ENCODE peak calls at places on chromosomes 12 and 14, in nine cellular contexts. D is GM12891, H is GM12892, E is SK-N-SH, W is endothelial cell of umbilical vein, T is K562, M is transverse colon, F is suprapubic skin, B is SK-N-MC. S is an unnamed sample.

GRCh38 chr12:93650626-93651025 is 26.5 kb upstream of the CRADD start:
- DNase-seq in B (no peak), F (no peak), W (no peak), T (no peak), E (no peak), M (no peak), H (no peak), D (no peak), S (no peak)

GRCh38 chr12:62484234-62484633 is 17.6 kb downstream of the MON2 start:
- DNase-seq in F (no peak), B (no peak), E (no peak), T (no peak), H (no peak), D (no peak), M (no peak), W (no peak), S (no peak)

GRCh38 chr14:59986556-59987059 is 66.7 kb downstream of the LRRC9 start:
- DNase-seq in E (no peak), B (no peak), W (no peak), D (no peak), T (no peak), H (no peak), M (no peak), F (no peak), S (no peak)

GRCh38 chr12:130792926-130793849 is 45.9 kb downstream of the STX2 start:
- DNase-seq in M (no peak), W (no peak), H (no peak), B (no peak), T (no peak), E (no peak), F (no peak), D (no peak), S (no peak)

GRCh38 chr12:79934309-79935020 is 432 bp downstream of the PPP1R12A start:
- DNase-seq in T (peak; percentile 55), W (no peak), M (no peak), B (no peak), F (peak; percentile 83), E (peak; percentile 67), H (no peak), D (no peak), S (peak; percentile 35)

GRCh38 chr12:124740691-124741137 is 123.0 kb downstream of the SCARB1 start:
- DNase-seq in B (no peak), H (no peak), M (peak; percentile 50), T (peak; percentile 26), F (no peak), W (peak; percentile 87), D (no peak), E (no peak), S (no peak)

GRCh38 chr12:73950506-73950905 is 587.1 kb upstream of the ATXN7L3B start:
- DNase-seq in M (no peak), F (no peak), E (no peak), B (no peak), W (no peak), H (no peak), D (no peak), T (no peak), S (no peak)

GRCh38 chr12:79690606-79691298 is at the start of gene PAWR:
- DNase-seq in H (peak; percentile 66), W (peak; percentile 80), F (peak; percentile 70), B (no peak), T (no peak), M (peak; percentile 86), D (peak; percentile 71), E (peak; percentile 67), S (peak; percentile 80)

GRCh38 chr14:97458302-97459137 is 661.3 kb downstream of the VRK1 start:
- DNase-seq in T (no peak), D (no peak), H (no peak), E (peak; percentile 12), F (peak; percentile 54), W (no peak), B (no peak), M (peak; percentile 28), S (no peak)

GRCh38 chr12:53756300-53757094 is 4.7 kb upstream of the CISTR start:
- DNase-seq in B (no peak), D (no peak), E (no peak), H (no peak), M (no peak), W (no peak), F (no peak), T (no peak), S (no peak)

GRCh38 chr14:22814945-22815713 is at the start of gene SLC7A7:
- DNase-seq in D (no peak), W (no peak), T (no peak), F (no peak), B (no peak), M (peak; percentile 32), H (no peak), E (no peak), S (no peak)

GRCh38 chr14:103104654-103105511 is 10.4 kb downstream of the EXOC3L4 start:
- DNase-seq in D (peak; percentile 88), E (peak; percentile 91), M (peak; percentile 78), T (peak; percentile 71), W (no peak), F (no peak), B (no peak), H (peak; percentile 92), S (peak; percentile 54)

GRCh38 chr12:27463826-27464554 is 17.5 kb downstream of the SMCO2 start:
- DNase-seq in T (no peak), H (no peak), W (no peak), D (no peak), M (no peak), E (no peak), F (no peak), B (no peak), S (no peak)

GRCh38 chr12:55723516-55724225 is 3.5 kb downstream of the RDH5 start:
- DNase-seq in F (peak; percentile 63), E (no peak), D (no peak), H (no peak), M (peak; percentile 23), T (no peak), W (no peak), B (no peak), S (no peak)

GRCh38 chr12:55721601-55722213 is 1.5 kb downstream of the RDH5 start:
- DNase-seq in W (no peak), E (no peak), D (no peak), H (no peak), F (no peak), B (no peak), T (no peak), M (no peak), S (no peak)

GRCh38 chr12:55724226-55724939 is 4.2 kb downstream of the RDH5 start:
- DNase-seq in B (no peak), H (no peak), D (no peak), W (peak; percentile 62), T (peak; percentile 55), E (peak; percentile 71), F (peak; percentile 84), M (peak; percentile 82), S (peak; percentile 51)

GRCh38 chr12:55724940-55725309 is 3.9 kb downstream of the CD63 start:
- DNase-seq in B (no peak), E (no peak), M (peak; percentile 8), D (no peak), W (no peak), F (peak; percentile 59), T (no peak), H (no peak), S (no peak)

GRCh38 chr12:55722948-55723347 is 2.8 kb downstream of the RDH5 start:
- DNase-seq in B (no peak), M (peak; percentile 8), T (no peak), D (no peak), W (no peak), F (peak; percentile 54), E (no peak), H (no peak), S (no peak)
- TF ChIP-seq POLR2AphosphoS5 in B (no peak), M (no peak), T (no peak), D (no peak), W (no peak), F (no peak), E (peak; percentile 12), H (no peak), S (no peak)

DNA sequence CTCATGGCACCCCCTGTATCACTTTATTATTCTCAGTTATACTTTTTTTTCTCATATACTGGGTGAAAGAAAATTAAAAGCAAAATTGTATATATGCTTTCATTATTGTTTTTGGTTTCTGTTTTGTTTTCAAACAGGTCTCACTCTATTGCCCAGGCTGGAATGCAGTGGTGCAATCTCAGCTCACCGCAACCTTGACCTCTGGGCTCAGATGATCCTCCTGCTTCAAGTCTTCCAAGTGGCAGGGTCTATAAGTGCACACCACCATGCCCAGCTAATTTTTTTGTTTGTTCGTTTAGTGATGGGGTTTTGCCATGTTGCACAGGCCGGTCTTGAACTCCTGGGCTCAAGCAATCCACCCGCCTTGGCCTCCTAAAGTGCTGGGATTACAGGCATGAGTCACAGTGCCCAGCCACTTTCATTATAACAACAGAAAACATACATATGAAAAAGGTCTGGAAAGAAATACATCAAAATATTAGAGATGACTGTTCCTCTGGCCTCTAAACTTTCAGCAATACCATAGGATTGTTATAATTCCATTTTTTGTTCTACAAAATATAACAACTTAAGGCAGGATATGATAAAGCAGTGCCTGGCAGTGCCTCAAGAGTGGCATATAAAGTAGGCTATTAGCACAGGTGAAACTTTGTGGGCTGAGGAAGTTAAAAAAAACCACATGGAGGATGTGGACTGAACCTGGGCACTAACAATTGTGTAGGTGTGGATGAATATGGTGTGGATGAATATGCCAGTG is 5.8 kb upstream of the NTN4 start:
- DNase-seq in B (no peak), M (no peak), W (no peak), F (no peak), H (no peak), D (no peak), T (no peak), E (no peak), S (no peak)
- TF ChIP-seq POLR2AphosphoS5 in B (no peak), M (no peak), W (no peak), F (no peak), H (no peak), D (no peak), T (no peak), E (no peak), S (no peak)

GRCh38 chr12:102202556-102202955 is 4.9 kb upstream of the PMCH start:
- DNase-seq in D (no peak), E (no peak), T (no peak), F (no peak), W (peak; percentile 30), H (no peak), M (no peak), B (no peak), S (no peak)
- TF ChIP-seq POLR2AphosphoS5 in D (no peak), E (no peak), T (no peak), F (no peak), W (no peak), H (no peak), M (no peak), B (no peak), S (no peak)

DNA sequence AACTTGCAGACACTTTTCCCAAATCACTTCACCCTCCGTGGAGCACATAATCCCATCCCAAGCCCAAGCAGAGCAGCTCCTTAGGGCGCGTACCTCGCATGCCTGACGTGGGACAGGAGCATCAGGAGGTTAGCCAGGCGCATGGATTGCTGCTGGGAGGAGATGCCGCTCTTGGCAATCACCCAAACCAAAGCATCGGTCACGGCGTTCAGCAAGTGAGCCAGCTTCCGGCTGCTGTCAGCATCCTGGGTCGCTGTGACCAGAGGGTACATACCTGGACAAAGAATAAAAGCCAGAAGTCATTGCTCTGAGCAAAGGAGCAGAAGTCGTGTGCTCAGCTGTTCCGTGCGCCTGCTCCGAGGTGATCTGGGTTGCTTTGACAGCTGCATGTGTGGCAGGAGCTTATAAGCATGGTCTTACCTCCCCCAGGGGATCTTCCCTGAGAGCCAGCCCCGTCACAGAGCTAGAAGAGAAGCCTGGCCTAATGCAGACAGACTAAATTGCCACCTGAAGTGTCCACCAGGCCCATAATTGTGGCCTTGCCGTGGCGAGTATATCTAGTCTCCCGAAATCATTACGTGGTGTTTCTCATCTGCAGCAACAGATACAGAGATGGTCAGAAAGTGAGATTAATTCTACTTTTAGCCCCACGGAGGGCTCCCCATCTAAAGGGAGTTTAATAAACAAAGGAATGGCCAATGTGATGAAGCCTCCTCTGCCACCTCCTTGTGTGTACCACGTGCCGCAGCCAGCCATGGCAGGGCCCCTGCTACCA is 59.1 kb downstream of the ESR2 start:
- DNase-seq in M (peak; percentile 37), W (no peak), T (no peak), E (peak; percentile 70), B (no peak), H (no peak), F (no peak), D (no peak), S (no peak)
- TF ChIP-seq POLR2AphosphoS5 in M (no peak), W (no peak), T (no peak), E (no peak), B (no peak), H (no peak), F (no peak), D (no peak), S (no peak)